ENCODE peak calls at places on chromosomes 16 and 17, in seven cellular contexts. H, O, R, M, T, S and U are unnamed samples.

GRCh38 chr16:22123146-22123545 is 30.8 kb downstream of the VWA3A start:
- DNase-seq in H (no peak), O (no peak), R (peak; percentile 2), M (no peak), T (peak; percentile 33), S (no peak), U (no peak)

GRCh38 chr16:3652373-3653037 is 2.0 kb upstream of the DNASE1 start:
- DNase-seq in H (no peak), O (no peak), R (no peak), M (peak; percentile 47), T (no peak), S (no peak), U (no peak)

GRCh38 chr16:72568502-72568901 is 396.5 kb upstream of the PMFBP1 start:
- DNase-seq in H (no peak), O (no peak), R (no peak), M (peak; percentile 49), T (no peak), S (no peak), U (peak; percentile 7)

GRCh38 chr16:88420496-88420895 is 32.6 kb upstream of the ZFPM1 start:
- DNase-seq in H (no peak), O (no peak), R (no peak), M (no peak), T (no peak), S (no peak), U (no peak)

GRCh38 chr17:83113381-83113780 is 34.0 kb downstream of the METRNL start:
- DNase-seq in H (no peak), O (no peak), R (no peak), M (no peak), T (no peak), S (no peak), U (no peak)

GRCh38 chr17:1484586-1485310 is 7.7 kb downstream of the MYO1C start:
- DNase-seq in H (peak; percentile 43), O (no peak), R (peak; percentile 65), M (peak; percentile 24), T (peak; percentile 67), S (no peak), U (peak; percentile 23)

GRCh38 chr17:79696159-79696982 is 34.4 kb upstream of the ENPP7 start:
- DNase-seq in H (no peak), O (no peak), R (no peak), M (no peak), T (no peak), S (no peak), U (no peak)

GRCh38 chr16:12341423-12341822 is 364.9 kb downstream of the SNX29 start:
- DNase-seq in H (no peak), O (peak; percentile 75), R (peak; percentile 68), M (peak; percentile 68), T (no peak), S (no peak), U (peak; percentile 36)

GRCh38 chr16:29912087-29912486 is 11.8 kb downstream of the ASPHD1 start:
- DNase-seq in H (no peak), O (no peak), R (no peak), M (no peak), T (no peak), S (no peak), U (no peak)

GRCh38 chr17:81923302-81924260 is 4.0 kb downstream of the MAFG start:
- DNase-seq in H (no peak), O (peak; percentile 72), R (peak; percentile 21), M (no peak), T (peak; percentile 88), S (no peak), U (no peak)

GRCh38 chr17:29278692-29279091 is 15.3 kb downstream of the NUFIP2 start:
- DNase-seq in H (no peak), O (no peak), R (no peak), M (no peak), T (no peak), S (no peak), U (no peak)

GRCh38 chr16:8194795-8195194 is 395.5 kb downstream of the TMEM114 start:
- DNase-seq in H (no peak), O (no peak), R (no peak), M (no peak), T (peak; percentile 68), S (peak; percentile 33), U (no peak)

GRCh38 chr16:50674831-50675230 is 6.3 kb downstream of the SNX20 start:
- DNase-seq in H (no peak), O (no peak), R (no peak), M (no peak), T (no peak), S (no peak), U (no peak)

GRCh38 chr16:69921125-69921524 is 30.0 kb upstream of the CLEC18A start:
- DNase-seq in H (no peak), O (peak; percentile 28), R (no peak), M (no peak), T (no peak), S (no peak), U (no peak)

GRCh38 chr17:50182783-50183438 is 17.1 kb downstream of the SGCA start:
- DNase-seq in H (no peak), O (peak; percentile 66), R (no peak), M (no peak), T (no peak), S (no peak), U (no peak)

GRCh38 chr17:35051579-35052239 is 11.8 kb downstream of the RFFL start:
- DNase-seq in H (no peak), O (peak; percentile 19), R (no peak), M (peak; percentile 78), T (no peak), S (no peak), U (peak; percentile 65)

GRCh38 chr16:35344012-35344762 is 1884.8 kb downstream of the TP53TG3F start:
- DNase-seq in H (no peak), O (no peak), R (no peak), M (no peak), T (no peak), S (no peak), U (no peak)

GRCh38 chr16:84794626-84795025 is 25.2 kb upstream of the CRISPLD2 start:
- DNase-seq in H (no peak), O (peak; percentile 19), R (no peak), M (no peak), T (no peak), S (no peak), U (no peak)

GRCh38 chr16:57000271-57001025 is 11.1 kb downstream of the NLRC5 start:
- DNase-seq in H (peak; percentile 87), O (peak; percentile 97), R (peak; percentile 19), M (no peak), T (no peak), S (no peak), U (peak; percentile 60)

GRCh38 chr16:57001026-57001669 is 11.8 kb downstream of the NLRC5 start:
- DNase-seq in H (no peak), O (no peak), R (no peak), M (no peak), T (no peak), S (no peak), U (no peak)

GRCh38 chr16:56998861-56999260 is 9.5 kb downstream of the NLRC5 start:
- DNase-seq in H (no peak), O (no peak), R (no peak), M (no peak), T (no peak), S (no peak), U (no peak)

GRCh38 chr16:56998352-56998751 is 9.0 kb downstream of the NLRC5 start:
- DNase-seq in H (no peak), O (no peak), R (no peak), M (no peak), T (no peak), S (no peak), U (no peak)

GRCh38 chr16:56999409-57000270 is 10.3 kb downstream of the NLRC5 start:
- DNase-seq in H (no peak), O (no peak), R (no peak), M (no peak), T (no peak), S (no peak), U (no peak)
- H3K9ac ChIP-seq in H (peak overlapping the region; percentile 74), O (peak overlapping the region; percentile 44), R (no peak overlapping the region), M (no peak overlapping the region), T (no peak overlapping the region), S (no peak overlapping the region), U (no peak overlapping the region)

GRCh38 chr17:52024296-52024870 is 134.1 kb downstream of the CA10 start:
- DNase-seq in H (no peak), O (no peak), R (no peak), M (no peak), T (no peak), S (no peak), U (no peak)
- TF ChIP-seq POLR2A in H (no peak), O (no peak), R (no peak), M (no peak), T (no peak), S (no peak), U (no peak)

DNA sequence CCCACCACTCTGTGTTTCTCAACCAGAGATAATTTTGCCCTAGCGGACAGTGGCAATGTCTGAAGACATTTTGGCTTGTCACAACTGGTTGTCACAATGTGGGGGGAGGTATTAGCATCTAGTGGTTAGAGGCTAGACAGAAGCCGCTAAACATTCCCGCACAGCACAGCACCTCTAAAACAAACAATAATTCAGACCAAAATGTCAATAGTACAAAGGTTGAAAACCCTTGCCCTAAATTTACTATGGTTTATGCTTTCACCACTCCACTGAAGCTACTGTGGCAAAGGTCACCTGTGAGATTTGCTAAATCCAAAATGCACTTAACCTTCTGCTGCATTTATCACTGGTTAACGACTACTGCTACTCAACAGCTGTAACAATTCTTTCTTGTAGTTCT is 14.1 kb downstream of the NUP88 start:
- DNase-seq in H (no peak), O (no peak), R (no peak), M (peak; percentile 91), T (no peak), S (no peak), U (no peak)
- H3K9ac ChIP-seq in H (no peak overlapping the region), O (no peak overlapping the region), R (no peak overlapping the region), M (no peak overlapping the region), T (no peak overlapping the region), S (no peak overlapping the region), U (no peak overlapping the region)

GRCh38 chr16:86242244-86243122 is 267.8 kb upstream of the FOXF1 start:
- DNase-seq in H (no peak), O (no peak), R (no peak), M (no peak), T (no peak), S (no peak), U (no peak)
- TF ChIP-seq POLR2A in H (no peak), O (no peak), R (no peak), M (no peak), T (no peak), S (no peak), U (no peak)

GRCh38 chr17:21376585-21376834 is 353 bp downstream of the KCNJ12 start:
- DNase-seq in H (no peak), O (no peak), R (no peak), M (no peak), T (peak; percentile 35), S (no peak), U (no peak)
- H3K9ac ChIP-seq in H (no peak overlapping the region), O (no peak overlapping the region), R (peak overlapping the region; percentile 66), M (no peak overlapping the region), T (no peak overlapping the region), S (no peak overlapping the region), U (no peak overlapping the region)

DNA sequence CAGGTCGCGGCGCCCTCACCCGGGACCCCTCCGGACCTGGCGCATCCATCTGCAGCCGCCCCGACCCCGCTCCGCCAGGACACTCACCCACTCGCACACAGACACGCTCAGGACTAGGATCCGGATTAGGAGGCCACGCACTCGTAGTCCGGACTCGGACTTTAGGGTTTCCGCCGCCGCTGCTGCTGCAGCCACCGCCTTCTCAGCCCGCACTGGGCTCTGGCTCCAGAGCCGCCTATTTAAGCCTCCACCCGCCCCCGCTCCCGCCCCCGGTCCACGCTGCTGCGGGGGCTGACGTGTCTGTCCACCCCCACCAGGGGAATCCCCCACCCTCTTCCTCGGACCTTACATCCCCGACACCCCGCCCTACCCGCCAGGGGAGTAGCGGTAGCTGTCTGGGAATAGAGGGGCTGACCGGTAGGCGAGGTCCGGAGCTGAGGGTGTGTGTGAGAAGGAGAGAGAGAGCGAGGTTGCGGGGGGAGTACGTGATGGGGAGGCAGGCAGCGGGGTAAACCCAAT is at the start of gene RRAD:
- DNase-seq in H (no peak), O (peak; percentile 44), R (no peak), M (no peak), T (peak; percentile 38), S (no peak), U (peak; percentile 11)
- TF ChIP-seq POLR2A in H (peak; percentile 62), O (peak; percentile 79), R (no peak), M (no peak), T (no peak), S (no peak), U (no peak)